ENCODE peak calls at places on chromosomes 5 and 9, in nine cellular contexts. E is CD4-positive, CD25-positive, alpha-beta regulatory T cell; W is suprapubic skin; B is brain microvascular endothelial cell; S is breast epithelium; X is spleen; D is hepatocyte; N is fibroblast of lung; J is aorta. Q is an unnamed sample.

GRCh38 chr5:168947212-168947868 is 353.6 kb downstream of the SLIT3 start:
- DNase-seq in E (peak; percentile 38), W (no peak), B (peak; percentile 25), S (no peak), X (no peak), D (peak; percentile 72), N (peak; percentile 11), J (peak; percentile 57), Q (peak; percentile 37)

GRCh38 chr5:159697536-159697935 is 218.7 kb upstream of the ADRA1B start:
- DNase-seq in E (no peak), W (no peak), B (no peak), S (no peak), X (no peak), D (no peak), N (no peak), J (no peak), Q (no peak)

GRCh38 chr5:169121631-169122420 is 179.1 kb downstream of the SLIT3 start:
- DNase-seq in E (no peak), W (peak; percentile 74), B (peak; percentile 93), S (no peak), X (no peak), D (no peak), N (peak; percentile 36), J (no peak), Q (no peak)

GRCh38 chr9:12775373-12775962 is 648 bp downstream of the LURAP1L start:
- DNase-seq in E (no peak), W (peak; percentile 66), B (peak; percentile 8), S (no peak), X (no peak), D (peak; percentile 56), N (peak; percentile 25), J (peak; percentile 46), Q (no peak)

GRCh38 chr9:131657456-131657855 is 82.4 kb downstream of the RAPGEF1 start:
- DNase-seq in E (no peak), W (no peak), B (peak; percentile 35), S (no peak), X (no peak), D (no peak), N (no peak), J (no peak), Q (no peak)

GRCh38 chr9:111597852-111598729 is 1.4 kb downstream of the PTGR1 start:
- DNase-seq in E (peak; percentile 82), W (peak; percentile 74), B (peak; percentile 53), S (peak; percentile 43), X (peak; percentile 84), D (peak; percentile 83), N (peak; percentile 55), J (peak; percentile 66), Q (peak; percentile 73)

GRCh38 chr9:113620377-113621161 is 157.0 kb downstream of the RGS3 start:
- DNase-seq in E (no peak), W (peak; percentile 89), B (peak; percentile 89), S (peak; percentile 86), X (peak; percentile 66), D (peak; percentile 91), N (peak; percentile 96), J (peak; percentile 89), Q (peak; percentile 90)

GRCh38 chr9:108919517-108919916 is 14.4 kb downstream of the ELP1 start:
- DNase-seq in E (no peak), W (no peak), B (no peak), S (no peak), X (no peak), D (peak; percentile 15), N (no peak), J (no peak), Q (no peak)

GRCh38 chr9:70609542-70610286 is 195.3 kb upstream of the KLF9 start:
- DNase-seq in E (no peak), W (no peak), B (peak; percentile 94), S (no peak), X (no peak), D (peak; percentile 19), N (peak; percentile 96), J (peak; percentile 60), Q (peak; percentile 23)

GRCh38 chr9:109258619-109259321 is 62.1 kb downstream of the EPB41L4B start:
- DNase-seq in E (no peak), W (no peak), B (no peak), S (no peak), X (no peak), D (no peak), N (no peak), J (no peak), Q (peak; percentile 78)

GRCh38 chr9:135797507-135798302 is 95.7 kb downstream of the KCNT1 start:
- DNase-seq in E (no peak), W (no peak), B (peak; percentile 23), S (no peak), X (no peak), D (peak; percentile 51), N (peak; percentile 12), J (no peak), Q (peak; percentile 89)

GRCh38 chr5:96344678-96345612 is 88.1 kb downstream of the PCSK1 start:
- DNase-seq in E (peak; percentile 66), W (no peak), B (peak; percentile 81), S (no peak), X (no peak), D (peak; percentile 73), N (peak; percentile 71), J (no peak), Q (peak; percentile 13)

GRCh38 chr5:131947445-131947844 is 2.0 kb upstream of the MEIKIN start:
- DNase-seq in E (no peak), W (no peak), B (no peak), S (no peak), X (no peak), D (no peak), N (no peak), J (no peak), Q (no peak)

GRCh38 chr5:33170414-33170813 is 270.4 kb upstream of the TARS1 start:
- DNase-seq in E (no peak), W (no peak), B (no peak), S (no peak), X (no peak), D (no peak), N (no peak), J (no peak), Q (no peak)

GRCh38 chr5:76356887-76357286 is 46.2 kb upstream of the IQGAP2 start:
- DNase-seq in E (no peak), W (no peak), B (no peak), S (no peak), X (no peak), D (no peak), N (no peak), J (no peak), Q (no peak)

GRCh38 chr9:7656648-7657047 is 142.9 kb downstream of the DMAC1 start:
- DNase-seq in E (no peak), W (no peak), B (no peak), S (peak; percentile 21), X (no peak), D (no peak), N (no peak), J (no peak), Q (peak; percentile 62)

GRCh38 chr5:109803854-109804253 is 114.1 kb downstream of the MAN2A1 start:
- DNase-seq in E (no peak), W (no peak), B (no peak), S (no peak), X (no peak), D (no peak), N (no peak), J (no peak), Q (no peak)

GRCh38 chr5:142433526-142434321 is 108.9 kb upstream of the SPRY4 start:
- DNase-seq in E (no peak), W (no peak), B (peak; percentile 34), S (no peak), X (no peak), D (no peak), N (peak; percentile 79), J (no peak), Q (peak; percentile 68)
- H3K27ac ChIP-seq in E (no peak overlapping the region), W (no peak overlapping the region), B (peak overlapping the region; percentile 67), S (peak overlapping the region; percentile 64), X (peak overlapping the region; percentile 10), D (no peak overlapping the region), N (no peak overlapping the region), J (no peak overlapping the region), Q (peak overlapping the region; percentile 73)

DNA sequence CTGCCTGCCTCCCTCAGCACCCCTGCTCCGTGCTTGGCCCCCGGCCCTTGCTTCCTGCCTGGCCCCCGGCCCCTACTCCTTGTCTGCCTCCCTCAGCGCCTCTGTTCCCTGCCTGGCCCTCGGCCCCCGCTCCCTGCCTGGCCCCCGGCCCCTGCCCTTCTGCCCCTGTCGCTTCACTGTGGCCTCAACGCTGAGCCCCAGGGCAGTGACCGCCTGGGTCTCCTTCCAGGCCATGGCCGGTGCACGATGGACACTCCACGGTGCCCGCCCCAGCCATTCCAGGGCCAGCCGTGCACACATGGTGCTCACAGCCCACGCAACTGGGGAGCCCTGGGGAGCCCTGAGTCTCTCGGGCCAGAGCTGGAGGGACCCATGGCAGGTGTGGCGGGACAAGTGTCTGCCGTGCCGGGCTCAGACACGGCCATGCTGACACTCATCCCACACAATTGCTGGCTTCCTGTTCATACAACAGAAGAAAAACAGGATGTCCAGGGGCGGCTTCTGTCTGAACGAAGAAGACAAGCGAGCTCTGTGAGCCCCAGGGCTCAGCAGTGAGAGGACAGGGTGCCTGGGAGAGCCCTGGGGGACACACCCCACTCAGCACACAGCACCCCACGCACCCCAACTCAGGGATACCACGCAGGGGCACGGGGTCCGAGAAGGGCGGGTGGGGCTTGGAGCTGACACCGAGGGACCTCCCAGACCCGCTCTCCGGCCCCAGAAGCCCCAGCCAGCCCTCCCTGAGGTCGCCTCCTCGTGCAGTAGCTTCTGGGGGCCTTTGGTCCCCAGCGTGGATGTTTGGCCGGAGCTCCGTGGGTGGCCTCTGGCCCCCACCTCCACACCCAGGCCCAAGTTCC is 35.7 kb downstream of the EXD3 start:
- DNase-seq in E (peak; percentile 91), W (no peak), B (no peak), S (no peak), X (no peak), D (no peak), N (no peak), J (no peak), Q (no peak)
- H3K27ac ChIP-seq in E (peak overlapping the region; percentile 84), W (no peak overlapping the region), B (no peak overlapping the region), S (peak overlapping the region; percentile 63), X (peak overlapping the region; percentile 79), D (no peak overlapping the region), N (no peak overlapping the region), J (no peak overlapping the region), Q (no peak overlapping the region)

GRCh38 chr9:127570533-127571111 is 41.5 kb upstream of the STXBP1 start:
- DNase-seq in E (no peak), W (no peak), B (no peak), S (no peak), X (no peak), D (no peak), N (peak; percentile 22), J (no peak), Q (no peak)
- H3K27ac ChIP-seq in E (peak overlapping the region; percentile 81), W (peak overlapping the region; percentile 97), B (no peak overlapping the region), S (peak overlapping the region; percentile 100), X (peak overlapping the region; percentile 89), D (peak overlapping the region; percentile 99), N (peak overlapping the region; percentile 95), J (no peak overlapping the region), Q (no peak overlapping the region)

DNA sequence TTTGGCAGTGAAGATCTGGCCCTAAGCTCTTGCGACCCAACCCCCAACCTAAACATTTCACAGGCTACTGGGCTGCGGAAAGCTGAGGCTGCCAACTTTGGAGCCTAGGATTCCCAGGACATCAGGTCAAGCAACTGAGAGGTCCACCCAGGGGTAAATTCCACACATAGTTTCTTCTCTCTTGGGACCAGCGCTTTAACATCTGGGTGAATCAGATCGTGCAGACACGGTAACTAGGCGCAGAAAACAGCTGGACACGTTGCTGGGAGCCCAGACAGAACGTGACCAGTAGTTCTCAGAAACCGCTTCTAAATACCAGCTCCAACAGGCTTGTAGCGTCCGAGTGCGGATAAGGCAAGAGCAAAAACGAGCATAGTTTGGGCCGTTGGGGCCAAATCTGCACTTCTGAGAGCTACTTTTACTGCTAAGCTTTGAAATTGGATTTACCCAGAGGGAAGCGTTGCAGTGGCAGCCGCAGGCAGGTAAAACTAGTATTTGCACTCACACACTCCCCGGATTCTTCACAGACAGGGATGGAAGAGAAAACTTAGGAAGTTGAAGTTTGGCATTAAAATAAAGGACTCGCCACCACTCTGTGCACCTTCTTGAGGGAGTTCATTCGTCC is 11.8 kb downstream of the ITGA1 start:
- DNase-seq in E (no peak), W (peak; percentile 64), B (peak; percentile 94), S (peak; percentile 24), X (no peak), D (peak; percentile 66), N (peak; percentile 61), J (peak; percentile 77), Q (peak; percentile 72)
- H3K27ac ChIP-seq in E (peak overlapping the region; percentile 79), W (peak overlapping the region; percentile 94), B (peak overlapping the region; percentile 98), S (peak overlapping the region; percentile 91), X (peak overlapping the region; percentile 94), D (peak overlapping the region; percentile 93), N (peak overlapping the region; percentile 99), J (peak overlapping the region; percentile 44), Q (peak overlapping the region; percentile 67)